ENCODE peak calls at places on chromosomes 4 and X, in four cellular contexts. U is G401, O is activated gamma-delta T cell treated with Interleukin-2 at 50 U/mL for 16 hours, Q is ecto neural progenitor cell. X is an unnamed sample.

GRCh38 chr4:74108457-74109115 is 9.6 kb upstream of the CXCL2 start:
- DNase-seq in Q (no peak), O (no peak), U (no peak), X (no peak)

GRCh38 chrX:7941390-7942042 is 14.3 kb upstream of the PNPLA4 start:
- DNase-seq in O (no peak), U (peak; percentile 37), Q (no peak), X (no peak)

GRCh38 chr4:143506031-143506430 is 7.5 kb upstream of the SMARCA5 start:
- DNase-seq in U (no peak), O (no peak), Q (no peak), X (no peak)

GRCh38 chrX:104391905-104392304 is 137.2 kb upstream of the ESX1 start:
- DNase-seq in O (no peak), Q (no peak), U (no peak), X (no peak)

GRCh38 chr4:108762559-108763225 is at the start of gene ETNPPL:
- DNase-seq in O (peak; percentile 6), U (peak; percentile 13), Q (peak; percentile 79), X (peak; percentile 84)

GRCh38 chr4:125123710-125124109 is 191.0 kb upstream of the FAT4 start:
- DNase-seq in O (no peak), U (no peak), Q (no peak), X (no peak)

GRCh38 chrX:119622356-119623232 is 16.4 kb upstream of the NKRF start:
- DNase-seq in Q (no peak), O (no peak), U (no peak), X (no peak)

GRCh38 chr4:108030332-108030731 is 40.6 kb downstream of the HADH start:
- DNase-seq in O (peak; percentile 65), U (no peak), Q (peak; percentile 72), X (no peak)

GRCh38 chr4:158775091-158775651 is 6.3 kb downstream of the FNIP2 start:
- DNase-seq in Q (no peak), U (no peak), O (no peak), X (no peak)

GRCh38 chrX:101550825-101551767 is 749 bp downstream of the ARMCX1 start:
- DNase-seq in U (peak; percentile 23), Q (peak; percentile 63), O (no peak), X (no peak)

GRCh38 chr4:154030747-154031146 is 241.9 kb upstream of the SFRP2 start:
- DNase-seq in Q (no peak), U (no peak), O (no peak), X (no peak)

GRCh38 chr4:60865238-60865637 is 334.9 kb upstream of the ADGRL3 start:
- DNase-seq in O (no peak), Q (no peak), U (no peak), X (no peak)

GRCh38 chr4:108946237-108946636 is 183.4 kb upstream of the ETNPPL start:
- DNase-seq in U (no peak), Q (no peak), O (no peak), X (no peak)